ENCODE peak calls at places on chromosomes 1 and 21, in nine cellular contexts. Z, S, V, P, Q, W, J, H and U are unnamed samples.

GRCh38 chr1:201105688-201106087 is 6.5 kb downstream of the CACNA1S start:
- DNase-seq in V (no peak), J (no peak), Q (no peak), P (no peak), W (no peak), Z (no peak), H (no peak), S (no peak), U (no peak)

GRCh38 chr21:46604975-46605758 is at the start of gene S100B:
- DNase-seq in V (peak; percentile 25), S (no peak), W (no peak), P (no peak), Z (no peak), J (no peak), H (no peak), Q (no peak), U (no peak)

GRCh38 chr1:153929433-153929825 is 6.7 kb upstream of the GATAD2B start:
- DNase-seq in J (no peak), S (no peak), V (no peak), Q (no peak), Z (no peak), P (no peak), H (no peak), W (no peak), U (no peak)

GRCh38 chr1:202149566-202149965 is 5.0 kb upstream of the ARL8A start:
- DNase-seq in J (no peak), W (no peak), V (no peak), Z (no peak), P (no peak), Q (no peak), H (no peak), S (no peak), U (no peak)

GRCh38 chr21:36415375-36415774 is 30.2 kb downstream of the CHAF1B start:
- DNase-seq in W (no peak), J (no peak), Z (no peak), V (no peak), P (no peak), Q (no peak), H (no peak), S (no peak), U (no peak)

GRCh38 chr1:62304515-62304914 is 14.7 kb downstream of the KANK4 start:
- DNase-seq in V (no peak), H (no peak), J (no peak), Z (no peak), Q (no peak), S (no peak), W (no peak), P (no peak), U (no peak)

GRCh38 chr1:34843392-34844251 is 15.9 kb downstream of the SMIM12 start:
- DNase-seq in J (no peak), Q (no peak), V (no peak), H (no peak), P (no peak), Z (no peak), S (no peak), W (no peak), U (no peak)

GRCh38 chr1:184805667-184806295 is 51.1 kb upstream of the EDEM3 start:
- DNase-seq in S (peak; percentile 84), Z (peak; percentile 85), P (peak; percentile 53), J (peak; percentile 79), H (peak; percentile 69), W (peak; percentile 83), V (peak; percentile 80), Q (peak; percentile 64), U (peak; percentile 86)

GRCh38 chr1:12249181-12249580 is 19.4 kb downstream of the VPS13D start:
- DNase-seq in W (peak; percentile 23), Z (no peak), P (no peak), S (no peak), V (peak; percentile 40), J (no peak), H (peak; percentile 19), Q (no peak), U (peak; percentile 27)

GRCh38 chr1:183034682-183035081 is 11.5 kb downstream of the LAMC1 start:
- DNase-seq in P (no peak), W (no peak), Z (no peak), V (no peak), S (no peak), J (no peak), Q (no peak), H (no peak), U (no peak)

GRCh38 chr1:175002910-175003517 is 3.3 kb downstream of the CACYBP start:
- DNase-seq in S (no peak), W (no peak), P (no peak), V (no peak), Z (no peak), J (no peak), H (no peak), Q (no peak), U (no peak)